ENCODE peak calls at places on chromosomes 3 and 15, in seven cellular contexts. One of them, this sample, is unnamed.

GRCh38 chr3:14126017-14126902 is 1.4 kb downstream of the TMEM43 start:
- DNase-seq in activated CD4-positive, alpha-beta T cell treated with anti-CD3 and anti-CD28 coated beads, Interleukin-2, amount 10 ng/mL, durations not matched to agents 7 days and 5 days: peak; percentile 3
- DNase-seq in activated T-cell treated with anti-CD3 and anti-CD28 coated beads for 1 hour: no peak
- DNase-seq in foreskin fibroblast: no peak
- DNase-seq in cardiac fibroblast: no peak
- DNase-seq in stimulated activated CD4-positive, alpha-beta T cell treated with anti-CD3 and anti-CD28 coated beads, Interleukin-2, amount 100 ng/mL, for 24 hours: no peak
- DNase-seq in AG04450: no peak
- DNase-seq in this sample: no peak

GRCh38 chr3:101561630-101562328 is at the start of gene TRMT10C:
- DNase-seq in stimulated activated CD4-positive, alpha-beta T cell treated with anti-CD3 and anti-CD28 coated beads, Interleukin-2, amount 100 ng/mL, for 24 hours: peak; percentile 93
- DNase-seq in activated T-cell treated with anti-CD3 and anti-CD28 coated beads for 1 hour: peak; percentile 80
- DNase-seq in foreskin fibroblast: peak; percentile 90
- DNase-seq in cardiac fibroblast: peak; percentile 95
- DNase-seq in activated CD4-positive, alpha-beta T cell treated with anti-CD3 and anti-CD28 coated beads, Interleukin-2, amount 10 ng/mL, durations not matched to agents 7 days and 5 days: peak; percentile 94
- DNase-seq in AG04450: peak; percentile 77
- DNase-seq in this sample: peak; percentile 93

GRCh38 chr3:32996755-32997091 is 45.3 kb downstream of the CCR4 start:
- DNase-seq in activated CD4-positive, alpha-beta T cell treated with anti-CD3 and anti-CD28 coated beads, Interleukin-2, amount 10 ng/mL, durations not matched to agents 7 days and 5 days: no peak
- DNase-seq in cardiac fibroblast: no peak
- DNase-seq in activated T-cell treated with anti-CD3 and anti-CD28 coated beads for 1 hour: no peak
- DNase-seq in foreskin fibroblast: no peak
- DNase-seq in stimulated activated CD4-positive, alpha-beta T cell treated with anti-CD3 and anti-CD28 coated beads, Interleukin-2, amount 100 ng/mL, for 24 hours: no peak
- DNase-seq in AG04450: no peak
- DNase-seq in this sample: no peak

GRCh38 chr15:50803479-50803878 is 38.0 kb upstream of the SPPL2A start:
- DNase-seq in foreskin fibroblast: no peak
- DNase-seq in activated T-cell treated with anti-CD3 and anti-CD28 coated beads for 1 hour: no peak
- DNase-seq in stimulated activated CD4-positive, alpha-beta T cell treated with anti-CD3 and anti-CD28 coated beads, Interleukin-2, amount 100 ng/mL, for 24 hours: no peak
- DNase-seq in cardiac fibroblast: no peak
- DNase-seq in AG04450: no peak
- DNase-seq in activated CD4-positive, alpha-beta T cell treated with anti-CD3 and anti-CD28 coated beads, Interleukin-2, amount 10 ng/mL, durations not matched to agents 7 days and 5 days: no peak
- DNase-seq in this sample: no peak

GRCh38 chr3:173977747-173978146 is 580.2 kb downstream of the NLGN1 start:
- DNase-seq in activated T-cell treated with anti-CD3 and anti-CD28 coated beads for 1 hour: no peak
- DNase-seq in stimulated activated CD4-positive, alpha-beta T cell treated with anti-CD3 and anti-CD28 coated beads, Interleukin-2, amount 100 ng/mL, for 24 hours: no peak
- DNase-seq in cardiac fibroblast: peak; percentile 41
- DNase-seq in activated CD4-positive, alpha-beta T cell treated with anti-CD3 and anti-CD28 coated beads, Interleukin-2, amount 10 ng/mL, durations not matched to agents 7 days and 5 days: no peak
- DNase-seq in foreskin fibroblast: peak; percentile 59
- DNase-seq in AG04450: no peak
- DNase-seq in this sample: peak; percentile 22

GRCh38 chr15:61389334-61390028 is 160.4 kb upstream of the RORA start:
- DNase-seq in stimulated activated CD4-positive, alpha-beta T cell treated with anti-CD3 and anti-CD28 coated beads, Interleukin-2, amount 100 ng/mL, for 24 hours: no peak
- DNase-seq in foreskin fibroblast: no peak
- DNase-seq in activated T-cell treated with anti-CD3 and anti-CD28 coated beads for 1 hour: no peak
- DNase-seq in AG04450: no peak
- DNase-seq in activated CD4-positive, alpha-beta T cell treated with anti-CD3 and anti-CD28 coated beads, Interleukin-2, amount 10 ng/mL, durations not matched to agents 7 days and 5 days: no peak
- DNase-seq in cardiac fibroblast: no peak
- DNase-seq in this sample: no peak

GRCh38 chr3:8555705-8556314 is 54.2 kb downstream of the LMCD1 start:
- DNase-seq in cardiac fibroblast: no peak
- DNase-seq in activated CD4-positive, alpha-beta T cell treated with anti-CD3 and anti-CD28 coated beads, Interleukin-2, amount 10 ng/mL, durations not matched to agents 7 days and 5 days: no peak
- DNase-seq in activated T-cell treated with anti-CD3 and anti-CD28 coated beads for 1 hour: no peak
- DNase-seq in AG04450: no peak
- DNase-seq in foreskin fibroblast: no peak
- DNase-seq in stimulated activated CD4-positive, alpha-beta T cell treated with anti-CD3 and anti-CD28 coated beads, Interleukin-2, amount 100 ng/mL, for 24 hours: no peak
- DNase-seq in this sample: no peak

GRCh38 chr3:34174740-34175139 is 376.3 kb downstream of the PDCD6IP start:
- DNase-seq in foreskin fibroblast: no peak
- DNase-seq in activated CD4-positive, alpha-beta T cell treated with anti-CD3 and anti-CD28 coated beads, Interleukin-2, amount 10 ng/mL, durations not matched to agents 7 days and 5 days: no peak
- DNase-seq in AG04450: no peak
- DNase-seq in stimulated activated CD4-positive, alpha-beta T cell treated with anti-CD3 and anti-CD28 coated beads, Interleukin-2, amount 100 ng/mL, for 24 hours: no peak
- DNase-seq in cardiac fibroblast: no peak
- DNase-seq in activated T-cell treated with anti-CD3 and anti-CD28 coated beads for 1 hour: no peak
- DNase-seq in this sample: no peak

This sample was measured in foreskin melanocyte.